ENCODE peak calls at places on chromosomes 16 and 17, in nine cellular contexts. I, S, E, V, M, W, Z, G and H are unnamed samples.
A peak's percentile ranks its signal among the peaks of the same experiment; 100 is the strongest.

GRCh38 chr17:66920965-66921364 is 43.5 kb upstream of the CACNG4 start:
- DNase-seq in I (no peak), S (no peak), E (no peak), V (no peak), M (no peak), W (no peak), Z (no peak), G (no peak), H (peak; percentile 14)

GRCh38 chr16:31284926-31285325 is 25.2 kb downstream of the ITGAM start:
- DNase-seq in I (no peak), S (no peak), E (no peak), V (no peak), M (no peak), W (no peak), Z (no peak), G (no peak), H (no peak)

GRCh38 chr17:39834017-39834416 is 30.1 kb downstream of the IKZF3 start:
- DNase-seq in I (no peak), S (no peak), E (no peak), V (no peak), M (no peak), W (no peak), Z (no peak), G (no peak), H (no peak)

GRCh38 chr17:39170051-39170450 is 4.1 kb upstream of the ARL5C start:
- DNase-seq in I (no peak), S (no peak), E (no peak), V (no peak), M (no peak), W (no peak), Z (no peak), G (no peak), H (no peak)

GRCh38 chr17:58338454-58338841 is 9.9 kb upstream of the TSPOAP1 start:
- DNase-seq in I (no peak), S (no peak), E (no peak), V (no peak), M (peak; percentile 65), W (no peak), Z (peak; percentile 43), G (no peak), H (no peak)

GRCh38 chr16:22684282-22685161 is 129.4 kb upstream of the HS3ST2 start:
- DNase-seq in I (peak; percentile 19), S (no peak), E (no peak), V (peak; percentile 29), M (no peak), W (no peak), Z (no peak), G (no peak), H (no peak)

GRCh38 chr17:5877366-5877765 is 192.8 kb upstream of the WSCD1 start:
- DNase-seq in I (no peak), S (no peak), E (no peak), V (no peak), M (no peak), W (no peak), Z (no peak), G (no peak), H (no peak)

GRCh38 chr16:8937803-8938202 is 25.9 kb downstream of the USP7 start:
- DNase-seq in I (no peak), S (no peak), E (no peak), V (no peak), M (no peak), W (no peak), Z (no peak), G (no peak), H (no peak)

GRCh38 chr16:49776085-49776501 is 79.8 kb downstream of the ZNF423 start:
- DNase-seq in I (no peak), S (no peak), E (no peak), V (no peak), M (no peak), W (no peak), Z (no peak), G (no peak), H (no peak)

GRCh38 chr16:67244387-67245188 is 2.7 kb downstream of the FHOD1 start:
- DNase-seq in I (peak; percentile 71), S (peak; percentile 72), E (no peak), V (peak; percentile 98), M (peak; percentile 88), W (peak; percentile 90), Z (peak; percentile 64), G (peak; percentile 94), H (peak; percentile 94)

GRCh38 chr17:17445925-17446665 is 30.7 kb upstream of the MED9 start:
- DNase-seq in I (peak; percentile 81), S (no peak), E (no peak), V (peak; percentile 97), M (no peak), W (no peak), Z (no peak), G (peak; percentile 96), H (peak; percentile 83)

GRCh38 chr17:36721560-36722120 is 120.3 kb downstream of the MRM1 start:
- DNase-seq in I (no peak), S (no peak), E (peak; percentile 98), V (no peak), M (no peak), W (peak; percentile 57), Z (no peak), G (no peak), H (no peak)

GRCh38 chr17:46903762-46904672 is 18.9 kb upstream of the GOSR2 start:
- DNase-seq in I (no peak), S (no peak), E (no peak), V (no peak), M (no peak), W (no peak), Z (no peak), G (no peak), H (no peak)

GRCh38 chr17:77665833-77666232 is 292.7 kb upstream of the TNRC6C start:
- DNase-seq in I (no peak), S (no peak), E (no peak), V (no peak), M (no peak), W (no peak), Z (no peak), G (no peak), H (no peak)

GRCh38 chr16:566475-567361 is at the start of gene NHLRC4:
- DNase-seq in I (no peak), S (peak; percentile 32), E (peak; percentile 15), V (peak; percentile 58), M (peak; percentile 82), W (peak; percentile 95), Z (peak; percentile 28), G (no peak), H (peak; percentile 59)

GRCh38 chr17:21081967-21082366 is 39.2 kb upstream of the USP22 start:
- DNase-seq in I (no peak), S (no peak), E (no peak), V (no peak), M (no peak), W (no peak), Z (no peak), G (peak; percentile 13), H (no peak)

GRCh38 chr17:4634981-4635380 is 6.5 kb downstream of the ALOX15 start:
- DNase-seq in I (no peak), S (no peak), E (no peak), V (no peak), M (no peak), W (no peak), Z (no peak), G (no peak), H (no peak)

GRCh38 chr17:3027786-3028532 is 35.4 kb downstream of the OR1D5 start:
- DNase-seq in I (no peak), S (no peak), E (no peak), V (no peak), M (no peak), W (no peak), Z (no peak), G (no peak), H (no peak)

GRCh38 chr17:6361733-6362132 is 73.2 kb downstream of the AIPL1 start:
- DNase-seq in I (no peak), S (no peak), E (no peak), V (peak; percentile 15), M (no peak), W (peak; percentile 50), Z (no peak), G (peak; percentile 22), H (no peak)

GRCh38 chr17:65417406-65418221 is 143.8 kb downstream of the AXIN2 start:
- DNase-seq in I (no peak), S (no peak), E (no peak), V (no peak), M (no peak), W (no peak), Z (no peak), G (no peak), H (no peak)

GRCh38 chr16:14455577-14455976 is 174.5 kb downstream of the PARN start:
- DNase-seq in I (no peak), S (no peak), E (no peak), V (peak; percentile 77), M (no peak), W (no peak), Z (no peak), G (peak; percentile 26), H (no peak)

GRCh38 chr16:9670058-9670457 is 512.2 kb downstream of the GRIN2A start:
- DNase-seq in I (no peak), S (no peak), E (no peak), V (no peak), M (no peak), W (no peak), Z (no peak), G (no peak), H (no peak)

GRCh38 chr17:42118545-42118944 is 2.6 kb downstream of the KAT2A start:
- DNase-seq in I (no peak), S (peak; percentile 21), E (peak; percentile 25), V (peak; percentile 36), M (peak; percentile 73), W (peak; percentile 64), Z (peak; percentile 40), G (peak; percentile 38), H (no peak)

GRCh38 chr17:2786176-2786881 is 9.9 kb upstream of the RAP1GAP2 start:
- DNase-seq in I (peak; percentile 43), S (peak; percentile 89), E (peak; percentile 85), V (peak; percentile 83), M (peak; percentile 91), W (peak; percentile 91), Z (peak; percentile 95), G (peak; percentile 92), H (peak; percentile 84)

GRCh38 chr16:21626659-21627277 is 25.6 kb downstream of the IGSF6 start:
- DNase-seq in I (peak; percentile 64), S (no peak), E (no peak), V (peak; percentile 90), M (peak; percentile 59), W (no peak), Z (no peak), G (peak; percentile 77), H (peak; percentile 58)

GRCh38 chr16:27408602-27409031 is 6.6 kb downstream of the IL21R start:
- DNase-seq in I (peak; percentile 39), S (no peak), E (no peak), V (no peak), M (no peak), W (no peak), Z (no peak), G (no peak), H (no peak)

GRCh38 chr16:5506021-5506420 is 408.4 kb upstream of the EEF2KMT start:
- DNase-seq in I (no peak), S (no peak), E (no peak), V (no peak), M (no peak), W (no peak), Z (no peak), G (no peak), H (no peak)

GRCh38 chr16:87761020-87761506 is 4.7 kb downstream of the KLHDC4 start:
- DNase-seq in I (no peak), S (no peak), E (no peak), V (no peak), M (no peak), W (no peak), Z (no peak), G (no peak), H (no peak)

GRCh38 chr17:80791758-80792284 is 199.8 kb upstream of the CHMP6 start:
- DNase-seq in I (peak; percentile 65), S (no peak), E (no peak), V (peak; percentile 99), M (peak; percentile 65), W (no peak), Z (peak; percentile 57), G (peak; percentile 96), H (peak; percentile 85)

GRCh38 chr17:29825604-29826003 is 104.4 kb downstream of the SSH2 start:
- DNase-seq in I (no peak), S (no peak), E (no peak), V (no peak), M (no peak), W (no peak), Z (no peak), G (no peak), H (no peak)

GRCh38 chr17:78710607-78711006 is 71.5 kb downstream of the CYTH1 start:
- DNase-seq in I (no peak), S (no peak), E (no peak), V (no peak), M (no peak), W (no peak), Z (no peak), G (no peak), H (no peak)